ENCODE peak calls at places on chromosomes 7 and 10, in eight cellular contexts. J, A, L, F, R, T, Y and H are unnamed samples.

GRCh38 chr7:48680996-48681395 is 243.4 kb upstream of the CDC14C start:
- DNase-seq in J (no peak), A (no peak), L (no peak), F (no peak), R (no peak), T (no peak), Y (no peak), H (no peak)

GRCh38 chr10:46293832-46294640 is 7.2 kb downstream of the ANTXRL start:
- DNase-seq in J (no peak), A (peak; percentile 24), L (peak; percentile 6), F (peak; percentile 63), R (no peak), T (no peak), Y (no peak), H (no peak)

GRCh38 chr7:142066536-142066935 is 45.0 kb upstream of the MGAM2 start:
- DNase-seq in J (no peak), A (no peak), L (no peak), F (no peak), R (no peak), T (no peak), Y (no peak), H (no peak)

GRCh38 chr10:49106451-49106850 is 8.9 kb downstream of the VSTM4 start:
- DNase-seq in J (no peak), A (peak; percentile 50), L (peak; percentile 29), F (no peak), R (no peak), T (no peak), Y (peak; percentile 61), H (peak; percentile 55)

GRCh38 chr10:132516771-132517725 is 20.5 kb upstream of the INPP5A start:
- DNase-seq in J (peak; percentile 29), A (peak; percentile 99), L (peak; percentile 98), F (no peak), R (peak; percentile 91), T (peak; percentile 97), Y (peak; percentile 98), H (peak; percentile 98)

GRCh38 chr10:21572578-21572977 is 38.5 kb downstream of the MLLT10 start:
- DNase-seq in J (no peak), A (peak; percentile 66), L (peak; percentile 36), F (no peak), R (no peak), T (peak; percentile 82), Y (peak; percentile 68), H (peak; percentile 72)

GRCh38 chr10:93541402-93542357 is 24.8 kb upstream of the FFAR4 start:
- DNase-seq in J (peak; percentile 45), A (peak; percentile 65), L (no peak), F (no peak), R (no peak), T (peak; percentile 53), Y (peak; percentile 62), H (peak; percentile 62)

GRCh38 chr10:113808168-113808567 is 45.7 kb downstream of the DCLRE1A start:
- DNase-seq in J (no peak), A (no peak), L (no peak), F (no peak), R (no peak), T (no peak), Y (no peak), H (no peak)

GRCh38 chr7:90595801-90596683 is at the start of gene CDK14:
- DNase-seq in J (peak; percentile 86), A (peak; percentile 82), L (peak; percentile 79), F (peak; percentile 94), R (no peak), T (peak; percentile 55), Y (peak; percentile 77), H (peak; percentile 54)

GRCh38 chr7:123771846-123772245 is 23.0 kb upstream of the WASL start:
- DNase-seq in J (no peak), A (no peak), L (no peak), F (no peak), R (no peak), T (no peak), Y (no peak), H (no peak)

GRCh38 chr10:124748953-124749645 is 4.9 kb upstream of the FAM53B start:
- DNase-seq in J (no peak), A (no peak), L (no peak), F (no peak), R (no peak), T (no peak), Y (no peak), H (no peak)

GRCh38 chr7:10708447-10708846 is 265.2 kb upstream of the PHF14 start:
- DNase-seq in J (peak; percentile 6), A (no peak), L (no peak), F (peak; percentile 9), R (no peak), T (no peak), Y (no peak), H (no peak)

GRCh38 chr7:1144269-1144771 is 15.7 kb downstream of the ZFAND2A start:
- DNase-seq in J (peak; percentile 47), A (peak; percentile 8), L (no peak), F (peak; percentile 69), R (no peak), T (peak; percentile 34), Y (peak; percentile 39), H (peak; percentile 31)

GRCh38 chr7:2138146-2138765 is 94.5 kb downstream of the MAD1L1 start:
- DNase-seq in J (no peak), A (no peak), L (no peak), F (peak; percentile 90), R (no peak), T (no peak), Y (no peak), H (no peak)

GRCh38 chr10:62264702-62265436 is 3.8 kb downstream of the RTKN2 start:
- DNase-seq in J (peak; percentile 77), A (peak; percentile 91), L (no peak), F (no peak), R (peak; percentile 70), T (peak; percentile 91), Y (peak; percentile 89), H (peak; percentile 95)

DNA sequence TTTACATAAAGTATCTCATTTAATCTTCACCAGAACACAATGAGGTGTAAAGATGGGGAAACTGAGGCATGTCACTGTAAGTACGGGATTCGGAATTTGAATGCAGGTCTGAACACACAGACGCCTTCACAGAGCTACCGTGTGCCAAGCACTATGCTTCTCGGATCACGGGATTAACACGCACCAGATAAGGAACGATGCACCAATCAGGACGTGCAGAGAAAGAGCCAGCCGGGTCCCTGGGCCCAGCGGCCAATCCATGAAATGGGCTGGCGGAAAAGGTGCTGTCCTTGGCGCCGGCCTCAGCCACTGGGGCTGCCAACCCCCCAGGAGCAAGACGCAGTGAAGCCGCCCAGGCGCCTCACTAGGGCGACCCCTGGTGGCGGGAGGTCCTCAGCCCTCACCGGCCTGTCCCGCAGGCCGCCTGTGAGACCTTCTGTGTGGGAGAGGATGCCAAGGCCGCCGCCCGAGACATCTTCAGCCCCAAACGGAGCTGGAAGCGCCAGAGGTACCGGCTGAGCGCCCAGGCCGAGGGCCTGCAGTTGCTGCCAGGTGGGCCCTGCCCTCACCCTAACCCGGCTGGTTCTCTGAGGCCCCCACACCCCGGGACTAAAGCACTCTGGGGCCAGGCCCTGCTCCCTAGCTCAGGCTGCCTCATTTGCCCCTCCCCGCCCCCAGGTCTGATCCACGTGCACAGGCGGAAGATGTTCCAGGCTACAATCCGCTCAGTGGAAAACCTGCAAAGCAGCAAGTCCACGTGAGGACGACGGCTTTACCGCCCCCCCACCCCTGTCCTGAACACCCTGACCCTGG is 15.6 kb downstream of the ATG9B start:
- DNase-seq in J (peak; percentile 76), A (peak; percentile 76), L (peak; percentile 54), F (no peak), R (no peak), T (peak; percentile 74), Y (peak; percentile 68), H (peak; percentile 31)
- H3K4me3 ChIP-seq in J (peak overlapping the region; percentile 35), A (no peak overlapping the region), L (no peak overlapping the region), F (no peak overlapping the region), R (peak overlapping the region; percentile 5), T (peak overlapping the region; percentile 42), Y (no peak overlapping the region), H (no peak overlapping the region)

GRCh38 chr10:86348321-86349210 is 18.0 kb downstream of the GRID1 start:
- DNase-seq in J (no peak), A (peak; percentile 7), L (no peak), F (no peak), R (no peak), T (no peak), Y (no peak), H (no peak)
- TF ChIP-seq CTCF in J (no peak), A (peak; percentile 24), L (no peak), F (no peak), R (no peak), T (no peak), Y (no peak), H (peak; percentile 15)

GRCh38 chr7:17405786-17406185 is 107.3 kb downstream of the AHR start:
- DNase-seq in J (no peak), A (peak; percentile 93), L (no peak), F (no peak), R (peak; percentile 76), T (peak; percentile 96), Y (peak; percentile 92), H (peak; percentile 91)

GRCh38 chr7:17407229-17407628 is 108.8 kb downstream of the AHR start:
- DNase-seq in J (no peak), A (no peak), L (no peak), F (no peak), R (no peak), T (no peak), Y (no peak), H (no peak)

GRCh38 chr7:17408245-17408903 is 109.9 kb downstream of the AHR start:
- DNase-seq in J (no peak), A (peak; percentile 92), L (peak; percentile 26), F (peak; percentile 88), R (peak; percentile 74), T (peak; percentile 98), Y (peak; percentile 87), H (peak; percentile 89)

GRCh38 chr7:17408904-17409290 is 110.4 kb downstream of the AHR start:
- DNase-seq in J (no peak), A (peak; percentile 10), L (no peak), F (no peak), R (no peak), T (peak; percentile 77), Y (no peak), H (no peak)

GRCh38 chr7:17406756-17407155 is 108.3 kb downstream of the AHR start:
- DNase-seq in J (no peak), A (peak; percentile 27), L (no peak), F (no peak), R (no peak), T (peak; percentile 60), Y (no peak), H (no peak)
- H3K4me3 ChIP-seq in J (no peak overlapping the region), A (no peak overlapping the region), L (no peak overlapping the region), F (no peak overlapping the region), R (no peak overlapping the region), T (no peak overlapping the region), Y (no peak overlapping the region), H (no peak overlapping the region)

GRCh38 chr7:42572561-42572960 is 335.6 kb upstream of the GLI3 start:
- DNase-seq in J (no peak), A (no peak), L (no peak), F (no peak), R (no peak), T (no peak), Y (no peak), H (no peak)

GRCh38 chr7:42575161-42575560 is 336.7 kb downstream of the C7orf25 start:
- DNase-seq in J (no peak), A (peak; percentile 6), L (no peak), F (no peak), R (no peak), T (no peak), Y (no peak), H (no peak)

GRCh38 chr7:42572046-42572445 is 335.0 kb upstream of the GLI3 start:
- DNase-seq in J (peak; percentile 10), A (no peak), L (no peak), F (no peak), R (no peak), T (no peak), Y (no peak), H (no peak)

GRCh38 chr7:42573904-42574692 is 337.1 kb upstream of the GLI3 start:
- DNase-seq in J (no peak), A (peak; percentile 47), L (no peak), F (no peak), R (no peak), T (no peak), Y (peak; percentile 29), H (peak; percentile 14)

GRCh38 chr7:42574693-42575084 is 337.2 kb downstream of the C7orf25 start:
- DNase-seq in J (peak; percentile 25), A (peak; percentile 20), L (no peak), F (no peak), R (no peak), T (peak; percentile 20), Y (no peak), H (peak; percentile 9)
- TF ChIP-seq CTCF in J (peak; percentile 59), A (peak; percentile 27), L (no peak), F (no peak), R (no peak), T (peak; percentile 32), Y (peak; percentile 33), H (peak; percentile 16)